ENCODE peak calls at places on chromosomes 3 and 15, in seven cellular contexts. K is NCI-H1092; L is T-helper 1 cell; U is stimulated activated CD4-positive, alpha-beta T cell treated with anti-CD3 and anti-CD28 coated beads, Interleukin-12 subunit alpha, Interleukin-12 subunit beta, amount 100 ng/mL, for 4 hours; E is nephron progenitor cell; R is nucleus accumbens; Q is activated CD4-positive, alpha-beta T cell treated with anti-CD3 and anti-CD28 coated beads, Interleukin-2, amount 50 U/mL, for 48 hours. I is an unnamed sample.

GRCh38 chr15:51104512-51104911 is 9.8 kb upstream of the TNFAIP8L3 start:
- DNase-seq in K (no peak), L (no peak), U (no peak), E (peak; percentile 31), R (no peak), Q (no peak), I (no peak)

GRCh38 chr3:51717446-51717845 is 10.6 kb downstream of the GRM2 start:
- DNase-seq in K (no peak), L (no peak), U (no peak), E (no peak), R (no peak), Q (no peak), I (no peak)

GRCh38 chr3:177295116-177295515 is 97.8 kb upstream of the TBL1XR1 start:
- DNase-seq in K (no peak), L (no peak), U (no peak), E (no peak), R (no peak), Q (no peak), I (no peak)

GRCh38 chr3:38116471-38117162 is 20.3 kb downstream of the ACAA1 start:
- DNase-seq in K (no peak), L (no peak), U (no peak), E (no peak), R (no peak), Q (no peak), I (no peak)

GRCh38 chr3:65210026-65210814 is 522.4 kb upstream of the ADAMTS9 start:
- DNase-seq in K (no peak), L (no peak), U (no peak), E (no peak), R (no peak), Q (no peak), I (no peak)

GRCh38 chr3:87350367-87351199 is 74.2 kb upstream of the POU1F1 start:
- DNase-seq in K (peak; percentile 31), L (no peak), U (no peak), E (peak; percentile 7), R (no peak), Q (no peak), I (no peak)

GRCh38 chr3:111335512-111335911 is 206.5 kb upstream of the CD96 start:
- DNase-seq in K (no peak), L (no peak), U (no peak), E (no peak), R (no peak), Q (no peak), I (no peak)

GRCh38 chr15:80698636-80699035 is 3.5 kb downstream of the ABHD17C start:
- DNase-seq in K (no peak), L (no peak), U (no peak), E (no peak), R (no peak), Q (no peak), I (no peak)

GRCh38 chr3:129304141-129304540 is 25.5 kb downstream of the HMCES start:
- DNase-seq in K (no peak), L (no peak), U (no peak), E (no peak), R (no peak), Q (no peak), I (no peak)

GRCh38 chr3:52779411-52780297 is 2.3 kb downstream of the ITIH1 start:
- DNase-seq in K (no peak), L (no peak), U (no peak), E (no peak), R (no peak), Q (no peak), I (peak; percentile 65)

GRCh38 chr3:185924375-185924774 is 13.4 kb downstream of the TRA2B start:
- DNase-seq in K (no peak), L (no peak), U (no peak), E (no peak), R (no peak), Q (no peak), I (no peak)

GRCh38 chr3:134075568-134075825 is 45.8 kb upstream of the SLCO2A1 start:
- DNase-seq in K (no peak), L (no peak), U (no peak), E (no peak), R (no peak), Q (no peak), I (no peak)

GRCh38 chr3:143668385-143668784 is 179.9 kb downstream of the SLC9A9 start:
- DNase-seq in K (no peak), L (no peak), U (no peak), E (no peak), R (no peak), Q (no peak), I (no peak)

GRCh38 chr3:36653095-36653494 is 111.3 kb downstream of the DCLK3 start:
- DNase-seq in K (no peak), L (no peak), U (no peak), E (no peak), R (no peak), Q (no peak), I (no peak)

GRCh38 chr15:43529141-43529540 is 11.7 kb downstream of the MAP1A start:
- DNase-seq in K (no peak), L (no peak), U (no peak), E (no peak), R (no peak), Q (no peak), I (no peak)

GRCh38 chr3:174035317-174035886 is 637.9 kb downstream of the NLGN1 start:
- DNase-seq in K (peak; percentile 13), L (no peak), U (no peak), E (no peak), R (no peak), Q (no peak), I (no peak)

GRCh38 chr3:110341047-110341446 is 730.6 kb upstream of the NECTIN3 start:
- DNase-seq in K (no peak), L (no peak), U (no peak), E (no peak), R (no peak), Q (no peak), I (no peak)

GRCh38 chr3:8488877-8489865 is 12.5 kb upstream of the LMCD1 start:
- DNase-seq in K (no peak), L (no peak), U (no peak), E (no peak), R (no peak), Q (no peak), I (no peak)

GRCh38 chr3:194637541-194638400 is 4.6 kb upstream of the TMEM44 start:
- DNase-seq in K (no peak), L (no peak), U (no peak), E (no peak), R (no peak), Q (no peak), I (no peak)

GRCh38 chr3:99952306-99952705 is 134.6 kb downstream of the CMSS1 start:
- DNase-seq in K (no peak), L (no peak), U (no peak), E (no peak), R (no peak), Q (no peak), I (no peak)

GRCh38 chr3:187740446-187741399 is 4.5 kb downstream of the BCL6 start:
- DNase-seq in K (no peak), L (no peak), U (peak; percentile 73), E (peak; percentile 86), R (peak; percentile 61), Q (peak; percentile 74), I (peak; percentile 58)

GRCh38 chr3:41060106-41060505 is 139.2 kb upstream of the CTNNB1 start:
- DNase-seq in K (no peak), L (no peak), U (no peak), E (no peak), R (no peak), Q (no peak), I (no peak)

GRCh38 chr15:39583586-39584265 is 2.8 kb downstream of the THBS1 start:
- DNase-seq in K (no peak), L (no peak), U (peak; percentile 4), E (peak; percentile 32), R (no peak), Q (peak; percentile 41), I (no peak)

GRCh38 chr15:63048986-63049665 is 6.6 kb downstream of the TPM1 start:
- DNase-seq in K (peak; percentile 21), L (no peak), U (peak; percentile 26), E (peak; percentile 57), R (no peak), Q (peak; percentile 38), I (no peak)

GRCh38 chr3:138186803-138187295 is 252 bp upstream of the ARMC8 start:
- DNase-seq in K (no peak), L (peak; percentile 77), U (peak; percentile 87), E (peak; percentile 88), R (no peak), Q (peak; percentile 88), I (peak; percentile 79)

GRCh38 chr3:149480326-149481017 is 6.0 kb downstream of the TM4SF4 start:
- DNase-seq in K (peak; percentile 58), L (no peak), U (peak; percentile 5), E (peak; percentile 75), R (peak; percentile 10), Q (peak; percentile 50), I (peak; percentile 39)